ENCODE peak calls at places on chromosomes 12 and 14, in six cellular contexts. I is endothelial cell, X is NCI-H460, S is Daoy, O is EH, W is D341Med. P is an unnamed sample.

GRCh38 chr14:96122496-96122895 is 82.1 kb upstream of the BDKRB2 start:
- DNase-seq in S (peak), O (peak), I (no peak), W (no peak), X (no peak), P (no peak)

GRCh38 chr12:101857043-101857558 is 20.3 kb upstream of the DRAM1 start:
- DNase-seq in X (no peak), I (no peak), S (peak), W (no peak), O (peak), P (no peak)

GRCh38 chr14:104423224-104423681 is 156.3 kb upstream of the C14orf180 start:
- DNase-seq in S (no peak), X (no peak), W (peak), O (no peak), I (no peak), P (no peak)

GRCh38 chr14:65501328-65501727 is 88.8 kb downstream of the FUT8 start:
- DNase-seq in I (no peak), S (no peak), X (no peak), O (no peak), W (no peak), P (no peak)

GRCh38 chr14:53011053-53011462 is 60.2 kb upstream of the FERMT2 start:
- DNase-seq in W (no peak), O (peak), S (peak), I (no peak), X (peak), P (peak)

GRCh38 chr14:67680121-67680602 is 5.7 kb upstream of the VTI1B start:
- DNase-seq in O (peak), I (no peak), X (no peak), S (peak), W (no peak), P (no peak)

GRCh38 chr14:101719045-101719645 is 42.4 kb upstream of the PPP2R5C start:
- DNase-seq in S (no peak), X (no peak), I (no peak), W (peak), O (no peak), P (no peak)

GRCh38 chr14:104734991-104735779 is 11.2 kb downstream of the ADSS1 start:
- DNase-seq in X (no peak), I (no peak), S (no peak), W (no peak), O (no peak), P (peak)

GRCh38 chr12:70646850-70647249 is 9.6 kb upstream of the PTPRB start:
- DNase-seq in I (no peak), O (peak), X (no peak), W (no peak), S (peak), P (no peak)